ENCODE peak calls at places on chromosomes 6 and 20, in six cellular contexts. One of them, this sample, is unnamed.

GRCh38 chr6:135230702-135231468 is 49.8 kb downstream of the MYB start:
- DNase-seq in left ventricle myocardium inferior: no peak
- DNase-seq in lower lobe of right lung: no peak
- DNase-seq in GM13976: no peak
- DNase-seq in H9: no peak
- DNase-seq in body of pancreas: no peak
- DNase-seq in this sample: no peak

GRCh38 chr20:44593721-44594120 is 11.3 kb downstream of the PKIG start:
- DNase-seq in left ventricle myocardium inferior: no peak
- DNase-seq in lower lobe of right lung: no peak
- DNase-seq in GM13976: no peak
- DNase-seq in H9: no peak
- DNase-seq in body of pancreas: no peak
- DNase-seq in this sample: no peak

GRCh38 chr6:85803721-85804120 is 161.0 kb upstream of the SYNCRIP start:
- DNase-seq in left ventricle myocardium inferior: no peak
- DNase-seq in lower lobe of right lung: no peak
- DNase-seq in GM13976: no peak
- DNase-seq in H9: no peak
- DNase-seq in body of pancreas: no peak
- DNase-seq in this sample: no peak

GRCh38 chr6:31836676-31837611 is 9.4 kb downstream of the HSPA1B start:
- DNase-seq in left ventricle myocardium inferior: no peak
- DNase-seq in lower lobe of right lung: no peak
- DNase-seq in GM13976: no peak
- DNase-seq in H9: no peak
- DNase-seq in body of pancreas: no peak
- DNase-seq in this sample: no peak

GRCh38 chr6:142355481-142356174 is 53.8 kb downstream of the ADGRG6 start:
- DNase-seq in left ventricle myocardium inferior: no peak
- DNase-seq in lower lobe of right lung: no peak
- DNase-seq in GM13976: no peak
- DNase-seq in H9: no peak
- DNase-seq in body of pancreas: no peak
- DNase-seq in this sample: no peak

GRCh38 chr20:49234831-49235230 is 15.6 kb downstream of the DDX27 start:
- DNase-seq in left ventricle myocardium inferior: no peak
- DNase-seq in lower lobe of right lung: no peak
- DNase-seq in GM13976: no peak
- DNase-seq in H9: no peak
- DNase-seq in body of pancreas: no peak
- DNase-seq in this sample: no peak

GRCh38 chr20:38023181-38024085 is 9.8 kb downstream of the TTI1 start:
- DNase-seq in left ventricle myocardium inferior: no peak
- DNase-seq in lower lobe of right lung: no peak
- DNase-seq in GM13976: no peak
- DNase-seq in H9: no peak
- DNase-seq in body of pancreas: no peak
- DNase-seq in this sample: no peak

GRCh38 chr20:50981714-50982048 is 23.1 kb downstream of the MOCS3 start:
- DNase-seq in left ventricle myocardium inferior: no peak
- DNase-seq in lower lobe of right lung: no peak
- DNase-seq in GM13976: no peak
- DNase-seq in H9: no peak
- DNase-seq in body of pancreas: no peak
- DNase-seq in this sample: no peak

GRCh38 chr6:11978169-11978987 is 33.7 kb upstream of the HIVEP1 start:
- DNase-seq in left ventricle myocardium inferior: no peak
- DNase-seq in lower lobe of right lung: no peak
- DNase-seq in GM13976: peak; percentile 22
- DNase-seq in H9: no peak
- DNase-seq in body of pancreas: no peak
- DNase-seq in this sample: no peak

GRCh38 chr6:170095273-170095976 is 195.5 kb downstream of the DLL1 start:
- DNase-seq in left ventricle myocardium inferior: no peak
- DNase-seq in lower lobe of right lung: no peak
- DNase-seq in GM13976: no peak
- DNase-seq in H9: peak; percentile 19
- DNase-seq in body of pancreas: no peak
- DNase-seq in this sample: peak; percentile 66

GRCh38 chr6:110566346-110567125 is 90.1 kb upstream of the SLC22A16 start:
- DNase-seq in left ventricle myocardium inferior: peak; percentile 35
- DNase-seq in lower lobe of right lung: no peak
- DNase-seq in GM13976: no peak
- DNase-seq in H9: no peak
- DNase-seq in body of pancreas: no peak
- DNase-seq in this sample: no peak

GRCh38 chr6:106637051-106637717 is 7.8 kb downstream of the QRSL1 start:
- DNase-seq in left ventricle myocardium inferior: no peak
- DNase-seq in lower lobe of right lung: no peak
- DNase-seq in GM13976: no peak
- DNase-seq in H9: no peak
- DNase-seq in body of pancreas: no peak
- DNase-seq in this sample: no peak

GRCh38 chr6:107587402-107587801 is 97.5 kb downstream of the SOBP start:
- DNase-seq in left ventricle myocardium inferior: no peak
- DNase-seq in lower lobe of right lung: no peak
- DNase-seq in GM13976: no peak
- DNase-seq in H9: no peak
- DNase-seq in body of pancreas: no peak
- DNase-seq in this sample: no peak

GRCh38 chr20:51185277-51185676 is 162.4 kb upstream of the KCNG1 start:
- DNase-seq in left ventricle myocardium inferior: no peak
- DNase-seq in lower lobe of right lung: no peak
- DNase-seq in GM13976: no peak
- DNase-seq in H9: no peak
- DNase-seq in body of pancreas: no peak
- DNase-seq in this sample: no peak

GRCh38 chr20:56574531-56575142 is 41.6 kb downstream of the FAM209B start:
- DNase-seq in left ventricle myocardium inferior: no peak
- DNase-seq in lower lobe of right lung: no peak
- DNase-seq in GM13976: no peak
- DNase-seq in H9: no peak
- DNase-seq in body of pancreas: no peak
- DNase-seq in this sample: no peak

GRCh38 chr20:53623127-53623453 is 29.5 kb upstream of the ZNF217 start:
- DNase-seq in left ventricle myocardium inferior: no peak
- DNase-seq in lower lobe of right lung: no peak
- DNase-seq in GM13976: no peak
- DNase-seq in H9: no peak
- DNase-seq in body of pancreas: no peak
- DNase-seq in this sample: no peak

GRCh38 chr20:53626584-53626983 is 32.9 kb upstream of the ZNF217 start:
- DNase-seq in left ventricle myocardium inferior: no peak
- DNase-seq in lower lobe of right lung: no peak
- DNase-seq in GM13976: no peak
- DNase-seq in H9: no peak
- DNase-seq in body of pancreas: no peak
- DNase-seq in this sample: no peak

GRCh38 chr20:53622247-53623114 is 28.8 kb upstream of the ZNF217 start:
- DNase-seq in left ventricle myocardium inferior: no peak
- DNase-seq in lower lobe of right lung: no peak
- DNase-seq in GM13976: no peak
- DNase-seq in H9: no peak
- DNase-seq in body of pancreas: peak; percentile 47
- DNase-seq in this sample: no peak

GRCh38 chr20:53621482-53622246 is 28.0 kb upstream of the ZNF217 start:
- DNase-seq in left ventricle myocardium inferior: peak; percentile 35
- DNase-seq in lower lobe of right lung: no peak
- DNase-seq in GM13976: no peak
- DNase-seq in H9: no peak
- DNase-seq in body of pancreas: peak; percentile 52
- DNase-seq in this sample: no peak

GRCh38 chr20:53623454-53624206 is 30.0 kb upstream of the ZNF217 start:
- DNase-seq in left ventricle myocardium inferior: peak; percentile 56
- DNase-seq in lower lobe of right lung: no peak
- DNase-seq in GM13976: no peak
- DNase-seq in H9: peak; percentile 64
- DNase-seq in body of pancreas: peak; percentile 79
- DNase-seq in this sample: no peak
- TF ChIP-seq CTCF in left ventricle myocardium inferior: no peak
- TF ChIP-seq CTCF in lower lobe of right lung: peak; percentile 10
- TF ChIP-seq CTCF in GM13976: no peak
- TF ChIP-seq CTCF in H9: no peak
- TF ChIP-seq CTCF in body of pancreas: no peak
- TF ChIP-seq CTCF in this sample: no peak

GRCh38 chr6:25012657-25013056 is 76.9 kb upstream of the RIPOR2 start:
- DNase-seq in left ventricle myocardium inferior: no peak
- DNase-seq in lower lobe of right lung: no peak
- DNase-seq in GM13976: no peak
- DNase-seq in H9: no peak
- DNase-seq in body of pancreas: no peak
- DNase-seq in this sample: no peak

GRCh38 chr6:25010917-25011625 is 75.3 kb upstream of the RIPOR2 start:
- DNase-seq in left ventricle myocardium inferior: no peak
- DNase-seq in lower lobe of right lung: no peak
- DNase-seq in GM13976: no peak
- DNase-seq in H9: no peak
- DNase-seq in body of pancreas: no peak
- DNase-seq in this sample: no peak

GRCh38 chr6:25014375-25014774 is 78.6 kb upstream of the RIPOR2 start:
- DNase-seq in left ventricle myocardium inferior: no peak
- DNase-seq in lower lobe of right lung: no peak
- DNase-seq in GM13976: no peak
- DNase-seq in H9: no peak
- DNase-seq in body of pancreas: no peak
- DNase-seq in this sample: no peak

GRCh38 chr6:25014806-25015560 is 79.2 kb upstream of the RIPOR2 start:
- DNase-seq in left ventricle myocardium inferior: no peak
- DNase-seq in lower lobe of right lung: no peak
- DNase-seq in GM13976: no peak
- DNase-seq in H9: no peak
- DNase-seq in body of pancreas: peak; percentile 26
- DNase-seq in this sample: no peak

GRCh38 chr6:25013249-25013648 is 77.5 kb upstream of the RIPOR2 start:
- DNase-seq in left ventricle myocardium inferior: no peak
- DNase-seq in lower lobe of right lung: no peak
- DNase-seq in GM13976: no peak
- DNase-seq in H9: no peak
- DNase-seq in body of pancreas: no peak
- DNase-seq in this sample: no peak
- TF ChIP-seq CTCF in left ventricle myocardium inferior: no peak
- TF ChIP-seq CTCF in lower lobe of right lung: no peak
- TF ChIP-seq CTCF in GM13976: peak; percentile 19
- TF ChIP-seq CTCF in H9: peak; percentile 65
- TF ChIP-seq CTCF in body of pancreas: no peak
- TF ChIP-seq CTCF in this sample: no peak

GRCh38 chr20:25697132-25697446 is 436 bp upstream of the ZNF337 start:
- DNase-seq in left ventricle myocardium inferior: no peak
- DNase-seq in lower lobe of right lung: no peak
- DNase-seq in GM13976: no peak
- DNase-seq in H9: no peak
- DNase-seq in body of pancreas: no peak
- DNase-seq in this sample: no peak

GRCh38 chr20:25699914-25700313 is 3.3 kb upstream of the ZNF337 start:
- DNase-seq in left ventricle myocardium inferior: no peak
- DNase-seq in lower lobe of right lung: no peak
- DNase-seq in GM13976: no peak
- DNase-seq in H9: no peak
- DNase-seq in body of pancreas: no peak
- DNase-seq in this sample: no peak

GRCh38 chr20:25695532-25696383 is 895 bp downstream of the ZNF337 start:
- DNase-seq in left ventricle myocardium inferior: no peak
- DNase-seq in lower lobe of right lung: no peak
- DNase-seq in GM13976: peak; percentile 35
- DNase-seq in H9: no peak
- DNase-seq in body of pancreas: peak; percentile 18
- DNase-seq in this sample: no peak

GRCh38 chr20:25692499-25692898 is 4.2 kb downstream of the ZNF337 start:
- DNase-seq in left ventricle myocardium inferior: no peak
- DNase-seq in lower lobe of right lung: no peak
- DNase-seq in GM13976: no peak
- DNase-seq in H9: no peak
- DNase-seq in body of pancreas: no peak
- DNase-seq in this sample: no peak

DNA sequence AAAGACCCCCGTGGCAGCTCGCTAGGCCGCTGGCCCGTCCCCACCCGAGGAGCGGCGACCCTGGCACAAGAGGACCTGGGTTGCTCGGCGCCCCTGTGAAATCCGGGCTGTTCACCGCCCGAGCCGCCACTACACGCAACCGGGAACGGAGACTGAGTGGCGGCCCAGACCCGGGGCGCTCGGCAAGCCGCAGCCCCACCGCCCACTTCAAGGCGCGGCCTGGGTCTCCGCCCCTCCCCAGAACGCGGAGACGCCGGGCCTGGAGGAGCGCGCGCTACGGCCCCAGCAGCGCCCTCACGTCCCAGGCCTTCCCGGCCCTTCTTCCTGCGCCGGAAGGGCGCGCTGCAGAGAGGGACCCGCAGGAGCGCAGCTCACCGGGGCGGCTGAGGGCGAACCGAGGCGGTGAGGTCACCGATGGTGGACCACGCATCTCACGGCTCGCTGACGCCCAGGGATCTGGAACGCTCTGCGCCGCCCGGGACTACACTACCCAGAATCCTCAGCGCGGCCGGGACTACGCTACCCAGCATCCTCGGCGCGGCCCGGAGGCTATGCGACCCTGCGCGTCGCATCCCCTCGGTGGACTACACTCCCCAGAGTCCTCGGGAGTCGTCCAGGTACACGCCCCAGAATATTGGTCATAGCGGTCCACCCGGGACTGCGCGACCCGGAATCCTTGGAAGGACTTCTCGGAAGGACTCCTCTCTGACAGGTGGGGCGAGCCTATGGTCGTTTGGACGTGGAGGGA is at the start of gene ZNF337:
- DNase-seq in left ventricle myocardium inferior: peak; percentile 96
- DNase-seq in lower lobe of right lung: peak; percentile 97
- DNase-seq in GM13976: peak; percentile 94
- DNase-seq in H9: peak; percentile 94
- DNase-seq in body of pancreas: peak; percentile 96
- DNase-seq in this sample: peak; percentile 96
- TF ChIP-seq CTCF in left ventricle myocardium inferior: no peak
- TF ChIP-seq CTCF in lower lobe of right lung: peak; percentile 25
- TF ChIP-seq CTCF in GM13976: no peak
- TF ChIP-seq CTCF in H9: peak; percentile 41
- TF ChIP-seq CTCF in body of pancreas: peak; percentile 23
- TF ChIP-seq CTCF in this sample: peak; percentile 30

GRCh38 chr6:34075906-34076305 is 70.0 kb downstream of the GRM4 start:
- DNase-seq in left ventricle myocardium inferior: no peak
- DNase-seq in lower lobe of right lung: no peak
- DNase-seq in GM13976: no peak
- DNase-seq in H9: no peak
- DNase-seq in body of pancreas: no peak
- DNase-seq in this sample: no peak

GRCh38 chr6:34072727-34073126 is 73.2 kb downstream of the GRM4 start:
- DNase-seq in left ventricle myocardium inferior: no peak
- DNase-seq in lower lobe of right lung: no peak
- DNase-seq in GM13976: no peak
- DNase-seq in H9: no peak
- DNase-seq in body of pancreas: no peak
- DNase-seq in this sample: no peak

GRCh38 chr6:34071884-34072379 is 74.0 kb downstream of the GRM4 start:
- DNase-seq in left ventricle myocardium inferior: no peak
- DNase-seq in lower lobe of right lung: no peak
- DNase-seq in GM13976: no peak
- DNase-seq in H9: no peak
- DNase-seq in body of pancreas: no peak
- DNase-seq in this sample: no peak

GRCh38 chr6:34073504-34073903 is 72.4 kb downstream of the GRM4 start:
- DNase-seq in left ventricle myocardium inferior: no peak
- DNase-seq in lower lobe of right lung: no peak
- DNase-seq in GM13976: no peak
- DNase-seq in H9: no peak
- DNase-seq in body of pancreas: no peak
- DNase-seq in this sample: no peak

GRCh38 chr6:34074064-34074739 is 71.7 kb downstream of the GRM4 start:
- DNase-seq in left ventricle myocardium inferior: no peak
- DNase-seq in lower lobe of right lung: no peak
- DNase-seq in GM13976: no peak
- DNase-seq in H9: peak; percentile 71
- DNase-seq in body of pancreas: no peak
- DNase-seq in this sample: no peak
- TF ChIP-seq CTCF in left ventricle myocardium inferior: no peak
- TF ChIP-seq CTCF in lower lobe of right lung: no peak
- TF ChIP-seq CTCF in GM13976: no peak
- TF ChIP-seq CTCF in H9: peak; percentile 59
- TF ChIP-seq CTCF in body of pancreas: no peak
- TF ChIP-seq CTCF in this sample: peak; percentile 19

This sample was measured in type B pancreatic cell.